ENCODE peak calls at places on chromosomes 1 and 21, in ten cellular contexts. One of them, this sample, is unnamed.

GRCh38 chr21:32414579-32415358 is 2.3 kb downstream of the EVA1C start:
- DNase-seq in AML-193: no peak
- DNase-seq in AG08396: peak; percentile 39
- DNase-seq in HCT116: no peak
- DNase-seq in C1 segment of cervical spinal cord: no peak
- DNase-seq in aorta: no peak
- DNase-seq in fibroblast of the conjunctiva: no peak
- DNase-seq in GM03348: peak; percentile 33
- DNase-seq in activated CD4-positive, CD25-positive, alpha-beta regulatory T cell: no peak
- DNase-seq in activated naive CD4-positive, alpha-beta T cell treated with Interleukin-2 at 50 U/mL for 16 hours: no peak
- DNase-seq in this sample: no peak

GRCh38 chr1:8962812-8963669 is 17.4 kb downstream of the CA6 start:
- DNase-seq in aorta: no peak
- DNase-seq in GM03348: peak; percentile 50
- DNase-seq in C1 segment of cervical spinal cord: no peak
- DNase-seq in fibroblast of the conjunctiva: peak; percentile 9
- DNase-seq in AG08396: peak; percentile 53
- DNase-seq in AML-193: peak; percentile 74
- DNase-seq in activated naive CD4-positive, alpha-beta T cell treated with Interleukin-2 at 50 U/mL for 16 hours: peak; percentile 37
- DNase-seq in activated CD4-positive, CD25-positive, alpha-beta regulatory T cell: no peak
- DNase-seq in HCT116: peak; percentile 68
- DNase-seq in this sample: no peak

GRCh38 chr1:99669376-99669775 is 23.5 kb downstream of the PALMD start:
- DNase-seq in activated CD4-positive, CD25-positive, alpha-beta regulatory T cell: no peak
- DNase-seq in fibroblast of the conjunctiva: no peak
- DNase-seq in GM03348: no peak
- DNase-seq in AML-193: no peak
- DNase-seq in HCT116: no peak
- DNase-seq in activated naive CD4-positive, alpha-beta T cell treated with Interleukin-2 at 50 U/mL for 16 hours: no peak
- DNase-seq in C1 segment of cervical spinal cord: no peak
- DNase-seq in aorta: no peak
- DNase-seq in AG08396: no peak
- DNase-seq in this sample: no peak

GRCh38 chr1:51592711-51593110 is 24.2 kb upstream of the OSBPL9 start:
- DNase-seq in HCT116: no peak
- DNase-seq in fibroblast of the conjunctiva: no peak
- DNase-seq in GM03348: no peak
- DNase-seq in AML-193: no peak
- DNase-seq in activated naive CD4-positive, alpha-beta T cell treated with Interleukin-2 at 50 U/mL for 16 hours: no peak
- DNase-seq in AG08396: no peak
- DNase-seq in activated CD4-positive, CD25-positive, alpha-beta regulatory T cell: no peak
- DNase-seq in aorta: no peak
- DNase-seq in C1 segment of cervical spinal cord: no peak
- DNase-seq in this sample: no peak

GRCh38 chr1:68107771-68108170 is 57.3 kb upstream of the DIRAS3 start:
- DNase-seq in aorta: no peak
- DNase-seq in C1 segment of cervical spinal cord: peak; percentile 72
- DNase-seq in HCT116: no peak
- DNase-seq in AG08396: no peak
- DNase-seq in activated CD4-positive, CD25-positive, alpha-beta regulatory T cell: no peak
- DNase-seq in activated naive CD4-positive, alpha-beta T cell treated with Interleukin-2 at 50 U/mL for 16 hours: no peak
- DNase-seq in AML-193: no peak
- DNase-seq in GM03348: peak; percentile 44
- DNase-seq in fibroblast of the conjunctiva: no peak
- DNase-seq in this sample: no peak

GRCh38 chr1:40842201-40842600 is 20.0 kb downstream of the CITED4 start:
- DNase-seq in HCT116: no peak
- DNase-seq in GM03348: no peak
- DNase-seq in aorta: no peak
- DNase-seq in activated naive CD4-positive, alpha-beta T cell treated with Interleukin-2 at 50 U/mL for 16 hours: no peak
- DNase-seq in fibroblast of the conjunctiva: no peak
- DNase-seq in C1 segment of cervical spinal cord: no peak
- DNase-seq in activated CD4-positive, CD25-positive, alpha-beta regulatory T cell: no peak
- DNase-seq in AG08396: no peak
- DNase-seq in AML-193: no peak
- DNase-seq in this sample: no peak

GRCh38 chr1:119795471-119795870 is 15.8 kb downstream of the REG4 start:
- DNase-seq in GM03348: no peak
- DNase-seq in C1 segment of cervical spinal cord: no peak
- DNase-seq in AML-193: no peak
- DNase-seq in HCT116: no peak
- DNase-seq in activated CD4-positive, CD25-positive, alpha-beta regulatory T cell: no peak
- DNase-seq in aorta: no peak
- DNase-seq in activated naive CD4-positive, alpha-beta T cell treated with Interleukin-2 at 50 U/mL for 16 hours: no peak
- DNase-seq in AG08396: no peak
- DNase-seq in fibroblast of the conjunctiva: no peak
- DNase-seq in this sample: no peak

GRCh38 chr1:206687915-206688442 is 3.3 kb downstream of the MAPKAPK2 start:
- DNase-seq in activated naive CD4-positive, alpha-beta T cell treated with Interleukin-2 at 50 U/mL for 16 hours: no peak
- DNase-seq in AML-193: no peak
- DNase-seq in C1 segment of cervical spinal cord: peak; percentile 35
- DNase-seq in AG08396: no peak
- DNase-seq in aorta: no peak
- DNase-seq in HCT116: no peak
- DNase-seq in activated CD4-positive, CD25-positive, alpha-beta regulatory T cell: no peak
- DNase-seq in fibroblast of the conjunctiva: no peak
- DNase-seq in GM03348: no peak
- DNase-seq in this sample: no peak

GRCh38 chr1:6646499-6647148 is 22.0 kb downstream of the THAP3 start:
- DNase-seq in fibroblast of the conjunctiva: peak; percentile 39
- DNase-seq in activated naive CD4-positive, alpha-beta T cell treated with Interleukin-2 at 50 U/mL for 16 hours: peak; percentile 11
- DNase-seq in activated CD4-positive, CD25-positive, alpha-beta regulatory T cell: no peak
- DNase-seq in C1 segment of cervical spinal cord: no peak
- DNase-seq in AML-193: peak; percentile 68
- DNase-seq in HCT116: peak; percentile 19
- DNase-seq in GM03348: peak; percentile 80
- DNase-seq in aorta: no peak
- DNase-seq in AG08396: peak; percentile 71
- DNase-seq in this sample: no peak

GRCh38 chr21:38809170-38809878 is 3.6 kb downstream of the ETS2 start:
- DNase-seq in GM03348: no peak
- DNase-seq in C1 segment of cervical spinal cord: no peak
- DNase-seq in HCT116: no peak
- DNase-seq in aorta: no peak
- DNase-seq in activated CD4-positive, CD25-positive, alpha-beta regulatory T cell: no peak
- DNase-seq in activated naive CD4-positive, alpha-beta T cell treated with Interleukin-2 at 50 U/mL for 16 hours: no peak
- DNase-seq in fibroblast of the conjunctiva: no peak
- DNase-seq in AML-193: peak; percentile 35
- DNase-seq in AG08396: no peak
- DNase-seq in this sample: no peak

GRCh38 chr1:68322837-68323687 is 90.7 kb upstream of the WLS start:
- DNase-seq in AG08396: peak; percentile 63
- DNase-seq in activated naive CD4-positive, alpha-beta T cell treated with Interleukin-2 at 50 U/mL for 16 hours: no peak
- DNase-seq in AML-193: no peak
- DNase-seq in activated CD4-positive, CD25-positive, alpha-beta regulatory T cell: no peak
- DNase-seq in C1 segment of cervical spinal cord: peak; percentile 55
- DNase-seq in GM03348: peak; percentile 71
- DNase-seq in HCT116: peak; percentile 89
- DNase-seq in aorta: peak; percentile 61
- DNase-seq in fibroblast of the conjunctiva: no peak
- DNase-seq in this sample: no peak

GRCh38 chr1:218443255-218443654 is 98.1 kb downstream of the TGFB2 start:
- DNase-seq in GM03348: no peak
- DNase-seq in HCT116: no peak
- DNase-seq in C1 segment of cervical spinal cord: no peak
- DNase-seq in AML-193: no peak
- DNase-seq in activated CD4-positive, CD25-positive, alpha-beta regulatory T cell: no peak
- DNase-seq in fibroblast of the conjunctiva: no peak
- DNase-seq in AG08396: no peak
- DNase-seq in activated naive CD4-positive, alpha-beta T cell treated with Interleukin-2 at 50 U/mL for 16 hours: no peak
- DNase-seq in aorta: no peak
- DNase-seq in this sample: no peak

GRCh38 chr21:37374026-37374425 is 7.5 kb downstream of the DYRK1A start:
- DNase-seq in activated CD4-positive, CD25-positive, alpha-beta regulatory T cell: no peak
- DNase-seq in AML-193: no peak
- DNase-seq in GM03348: no peak
- DNase-seq in aorta: no peak
- DNase-seq in activated naive CD4-positive, alpha-beta T cell treated with Interleukin-2 at 50 U/mL for 16 hours: no peak
- DNase-seq in AG08396: no peak
- DNase-seq in fibroblast of the conjunctiva: no peak
- DNase-seq in C1 segment of cervical spinal cord: no peak
- DNase-seq in HCT116: no peak
- DNase-seq in this sample: no peak

GRCh38 chr1:231860221-231861088 is 233.9 kb downstream of the DISC1 start:
- DNase-seq in HCT116: no peak
- DNase-seq in aorta: no peak
- DNase-seq in C1 segment of cervical spinal cord: no peak
- DNase-seq in AG08396: no peak
- DNase-seq in GM03348: no peak
- DNase-seq in fibroblast of the conjunctiva: no peak
- DNase-seq in AML-193: no peak
- DNase-seq in activated naive CD4-positive, alpha-beta T cell treated with Interleukin-2 at 50 U/mL for 16 hours: no peak
- DNase-seq in activated CD4-positive, CD25-positive, alpha-beta regulatory T cell: no peak
- DNase-seq in this sample: no peak

GRCh38 chr1:5847013-5847654 is 145.1 kb downstream of the NPHP4 start:
- DNase-seq in HCT116: no peak
- DNase-seq in C1 segment of cervical spinal cord: no peak
- DNase-seq in activated CD4-positive, CD25-positive, alpha-beta regulatory T cell: no peak
- DNase-seq in aorta: no peak
- DNase-seq in AG08396: peak; percentile 61
- DNase-seq in GM03348: peak; percentile 71
- DNase-seq in activated naive CD4-positive, alpha-beta T cell treated with Interleukin-2 at 50 U/mL for 16 hours: no peak
- DNase-seq in fibroblast of the conjunctiva: no peak
- DNase-seq in AML-193: no peak
- DNase-seq in this sample: no peak

GRCh38 chr1:117634631-117635030 is 28.8 kb downstream of the TENT5C start:
- DNase-seq in activated naive CD4-positive, alpha-beta T cell treated with Interleukin-2 at 50 U/mL for 16 hours: no peak
- DNase-seq in AML-193: no peak
- DNase-seq in C1 segment of cervical spinal cord: no peak
- DNase-seq in activated CD4-positive, CD25-positive, alpha-beta regulatory T cell: no peak
- DNase-seq in AG08396: no peak
- DNase-seq in aorta: no peak
- DNase-seq in GM03348: no peak
- DNase-seq in HCT116: no peak
- DNase-seq in fibroblast of the conjunctiva: no peak
- DNase-seq in this sample: no peak

GRCh38 chr1:214957330-214958137 is 125.0 kb upstream of the KCNK2 start:
- DNase-seq in activated CD4-positive, CD25-positive, alpha-beta regulatory T cell: no peak
- DNase-seq in AML-193: peak; percentile 90
- DNase-seq in GM03348: peak; percentile 81
- DNase-seq in HCT116: no peak
- DNase-seq in fibroblast of the conjunctiva: peak; percentile 98
- DNase-seq in aorta: peak; percentile 45
- DNase-seq in activated naive CD4-positive, alpha-beta T cell treated with Interleukin-2 at 50 U/mL for 16 hours: no peak
- DNase-seq in C1 segment of cervical spinal cord: no peak
- DNase-seq in AG08396: peak; percentile 81
- DNase-seq in this sample: peak; percentile 84

GRCh38 chr1:16677552-16678423 is 11.0 kb upstream of the RNU1-3 start:
- DNase-seq in fibroblast of the conjunctiva: peak; percentile 36
- DNase-seq in AG08396: peak; percentile 69
- DNase-seq in HCT116: peak; percentile 79
- DNase-seq in C1 segment of cervical spinal cord: no peak
- DNase-seq in aorta: peak; percentile 47
- DNase-seq in activated CD4-positive, CD25-positive, alpha-beta regulatory T cell: peak; percentile 19
- DNase-seq in AML-193: peak; percentile 69
- DNase-seq in GM03348: no peak
- DNase-seq in activated naive CD4-positive, alpha-beta T cell treated with Interleukin-2 at 50 U/mL for 16 hours: peak; percentile 66
- DNase-seq in this sample: peak; percentile 17

GRCh38 chr1:6873298-6874015 is 88.2 kb downstream of the CAMTA1 start:
- DNase-seq in AG08396: no peak
- DNase-seq in HCT116: no peak
- DNase-seq in activated naive CD4-positive, alpha-beta T cell treated with Interleukin-2 at 50 U/mL for 16 hours: no peak
- DNase-seq in activated CD4-positive, CD25-positive, alpha-beta regulatory T cell: no peak
- DNase-seq in AML-193: no peak
- DNase-seq in GM03348: no peak
- DNase-seq in fibroblast of the conjunctiva: peak; percentile 10
- DNase-seq in C1 segment of cervical spinal cord: no peak
- DNase-seq in aorta: no peak
- DNase-seq in this sample: no peak

GRCh38 chr1:78231477-78231876 is 185.7 kb downstream of the GIPC2 start:
- DNase-seq in fibroblast of the conjunctiva: no peak
- DNase-seq in aorta: no peak
- DNase-seq in activated CD4-positive, CD25-positive, alpha-beta regulatory T cell: no peak
- DNase-seq in C1 segment of cervical spinal cord: no peak
- DNase-seq in HCT116: no peak
- DNase-seq in activated naive CD4-positive, alpha-beta T cell treated with Interleukin-2 at 50 U/mL for 16 hours: no peak
- DNase-seq in AML-193: no peak
- DNase-seq in AG08396: no peak
- DNase-seq in GM03348: no peak
- DNase-seq in this sample: no peak

GRCh38 chr1:31707711-31708110 is 3.9 kb upstream of the COL16A1 start:
- DNase-seq in activated CD4-positive, CD25-positive, alpha-beta regulatory T cell: no peak
- DNase-seq in aorta: no peak
- DNase-seq in fibroblast of the conjunctiva: no peak
- DNase-seq in AML-193: peak; percentile 20
- DNase-seq in activated naive CD4-positive, alpha-beta T cell treated with Interleukin-2 at 50 U/mL for 16 hours: no peak
- DNase-seq in C1 segment of cervical spinal cord: no peak
- DNase-seq in HCT116: no peak
- DNase-seq in AG08396: no peak
- DNase-seq in GM03348: peak; percentile 73
- DNase-seq in this sample: no peak

GRCh38 chr1:8116892-8117262 is 90.8 kb upstream of the ERRFI1 start:
- DNase-seq in GM03348: peak; percentile 78
- DNase-seq in AML-193: no peak
- DNase-seq in activated CD4-positive, CD25-positive, alpha-beta regulatory T cell: no peak
- DNase-seq in C1 segment of cervical spinal cord: no peak
- DNase-seq in activated naive CD4-positive, alpha-beta T cell treated with Interleukin-2 at 50 U/mL for 16 hours: no peak
- DNase-seq in HCT116: no peak
- DNase-seq in AG08396: peak; percentile 77
- DNase-seq in aorta: peak; percentile 88
- DNase-seq in fibroblast of the conjunctiva: peak; percentile 89
- DNase-seq in this sample: peak; percentile 91

GRCh38 chr1:153242160-153242559 is 17.3 kb upstream of the LORICRIN start:
- DNase-seq in activated CD4-positive, CD25-positive, alpha-beta regulatory T cell: no peak
- DNase-seq in AML-193: no peak
- DNase-seq in HCT116: no peak
- DNase-seq in fibroblast of the conjunctiva: no peak
- DNase-seq in AG08396: no peak
- DNase-seq in aorta: no peak
- DNase-seq in C1 segment of cervical spinal cord: no peak
- DNase-seq in GM03348: no peak
- DNase-seq in activated naive CD4-positive, alpha-beta T cell treated with Interleukin-2 at 50 U/mL for 16 hours: no peak
- DNase-seq in this sample: no peak

GRCh38 chr21:36861595-36861883 is 104.9 kb downstream of the HLCS start:
- DNase-seq in aorta: no peak
- DNase-seq in fibroblast of the conjunctiva: no peak
- DNase-seq in activated CD4-positive, CD25-positive, alpha-beta regulatory T cell: no peak
- DNase-seq in HCT116: no peak
- DNase-seq in AG08396: no peak
- DNase-seq in AML-193: no peak
- DNase-seq in GM03348: no peak
- DNase-seq in activated naive CD4-positive, alpha-beta T cell treated with Interleukin-2 at 50 U/mL for 16 hours: no peak
- DNase-seq in C1 segment of cervical spinal cord: no peak
- DNase-seq in this sample: no peak

GRCh38 chr1:159009704-159010361 is at the start of gene IFI16:
- DNase-seq in fibroblast of the conjunctiva: peak; percentile 92
- DNase-seq in C1 segment of cervical spinal cord: peak; percentile 28
- DNase-seq in activated CD4-positive, CD25-positive, alpha-beta regulatory T cell: no peak
- DNase-seq in AG08396: peak; percentile 81
- DNase-seq in AML-193: peak; percentile 89
- DNase-seq in activated naive CD4-positive, alpha-beta T cell treated with Interleukin-2 at 50 U/mL for 16 hours: peak; percentile 54
- DNase-seq in HCT116: no peak
- DNase-seq in aorta: no peak
- DNase-seq in GM03348: peak; percentile 85
- DNase-seq in this sample: peak; percentile 58

GRCh38 chr1:54069792-54070548 is 16.6 kb downstream of the TCEANC2 start:
- DNase-seq in HCT116: peak; percentile 43
- DNase-seq in activated naive CD4-positive, alpha-beta T cell treated with Interleukin-2 at 50 U/mL for 16 hours: no peak
- DNase-seq in C1 segment of cervical spinal cord: no peak
- DNase-seq in GM03348: peak; percentile 75
- DNase-seq in aorta: no peak
- DNase-seq in activated CD4-positive, CD25-positive, alpha-beta regulatory T cell: no peak
- DNase-seq in AG08396: peak; percentile 35
- DNase-seq in fibroblast of the conjunctiva: peak; percentile 35
- DNase-seq in AML-193: peak; percentile 75
- DNase-seq in this sample: peak; percentile 21

GRCh38 chr1:42003433-42003832 is 84.7 kb upstream of the HIVEP3 start:
- DNase-seq in C1 segment of cervical spinal cord: no peak
- DNase-seq in AG08396: no peak
- DNase-seq in activated CD4-positive, CD25-positive, alpha-beta regulatory T cell: no peak
- DNase-seq in GM03348: no peak
- DNase-seq in activated naive CD4-positive, alpha-beta T cell treated with Interleukin-2 at 50 U/mL for 16 hours: no peak
- DNase-seq in aorta: no peak
- DNase-seq in AML-193: no peak
- DNase-seq in HCT116: peak; percentile 24
- DNase-seq in fibroblast of the conjunctiva: no peak
- DNase-seq in this sample: no peak

GRCh38 chr1:30054126-30054525 is 669.3 kb downstream of the MATN1 start:
- DNase-seq in AG08396: no peak
- DNase-seq in GM03348: no peak
- DNase-seq in fibroblast of the conjunctiva: no peak
- DNase-seq in activated CD4-positive, CD25-positive, alpha-beta regulatory T cell: no peak
- DNase-seq in C1 segment of cervical spinal cord: no peak
- DNase-seq in HCT116: no peak
- DNase-seq in aorta: no peak
- DNase-seq in AML-193: no peak
- DNase-seq in activated naive CD4-positive, alpha-beta T cell treated with Interleukin-2 at 50 U/mL for 16 hours: no peak
- DNase-seq in this sample: no peak